ENCODE peak calls at places on chromosomes 5 and 9, in seven cellular contexts. E is GM12865, P is spleen, S is tibial nerve, L is esophagus squamous epithelium, T is PC-3, D is PC-9. A is an unnamed sample.

GRCh38 chr9:117340422-117340821 is 74.4 kb downstream of the ASTN2 start:
- DNase-seq in E (no peak), P (no peak), S (no peak), L (no peak), T (no peak), D (no peak), A (no peak)

GRCh38 chr5:150081541-150082283 is 4.6 kb downstream of the CSF1R start:
- DNase-seq in E (peak; percentile 54), P (peak; percentile 88), S (peak; percentile 25), L (no peak), T (no peak), D (no peak), A (no peak)

GRCh38 chr5:140383300-140383699 is 18.3 kb upstream of the ANKHD1 start:
- DNase-seq in E (no peak), P (no peak), S (no peak), L (no peak), T (no peak), D (no peak), A (peak; percentile 32)

GRCh38 chr5:37844004-37844403 is 4.2 kb upstream of the GDNF start:
- DNase-seq in E (no peak), P (no peak), S (no peak), L (no peak), T (no peak), D (no peak), A (no peak)

GRCh38 chr9:7348692-7349091 is 450.9 kb downstream of the DMAC1 start:
- DNase-seq in E (no peak), P (no peak), S (no peak), L (no peak), T (no peak), D (no peak), A (no peak)

GRCh38 chr9:81146684-81147337 is 542.5 kb downstream of the TLE1 start:
- DNase-seq in E (no peak), P (no peak), S (no peak), L (no peak), T (peak; percentile 85), D (peak; percentile 59), A (peak; percentile 72)

GRCh38 chr5:77360381-77360780 is 131.7 kb downstream of the WDR41 start:
- DNase-seq in E (no peak), P (no peak), S (no peak), L (no peak), T (no peak), D (no peak), A (no peak)

GRCh38 chr9:12784461-12785250 is 9.8 kb downstream of the LURAP1L start:
- DNase-seq in E (peak; percentile 63), P (no peak), S (no peak), L (no peak), T (peak; percentile 96), D (peak; percentile 96), A (peak; percentile 97)

GRCh38 chr5:108375768-108376167 is 6.1 kb downstream of the FBXL17 start:
- DNase-seq in E (no peak), P (no peak), S (no peak), L (no peak), T (no peak), D (no peak), A (no peak)

GRCh38 chr5:177546262-177546741 is 8.1 kb downstream of the FAM193B start:
- DNase-seq in E (no peak), P (no peak), S (no peak), L (no peak), T (peak; percentile 99), D (peak; percentile 95), A (peak; percentile 99)

GRCh38 chr9:31542384-31543055 is 841.9 kb upstream of the ACO1 start:
- DNase-seq in E (peak; percentile 94), P (no peak), S (no peak), L (no peak), T (no peak), D (peak; percentile 66), A (peak; percentile 84)

GRCh38 chr9:122263699-122264349 is 816 bp downstream of the RBM18 start:
- DNase-seq in E (peak; percentile 22), P (no peak), S (no peak), L (no peak), T (peak; percentile 5), D (no peak), A (peak; percentile 42)

GRCh38 chr5:143161893-143162520 is 241.5 kb downstream of the NR3C1 start:
- DNase-seq in E (no peak), P (no peak), S (no peak), L (no peak), T (no peak), D (no peak), A (peak; percentile 81)

GRCh38 chr5:109173395-109173794 is 236.4 kb downstream of the PJA2 start:
- DNase-seq in E (no peak), P (no peak), S (no peak), L (no peak), T (peak; percentile 4), D (no peak), A (no peak)

GRCh38 chr9:3848445-3849114 is 322.8 kb upstream of the RFX3 start:
- DNase-seq in E (no peak), P (no peak), S (no peak), L (no peak), T (peak; percentile 43), D (no peak), A (peak; percentile 24)

GRCh38 chr9:131421691-131422090 is 27.8 kb downstream of the PRRC2B start:
- DNase-seq in E (no peak), P (peak; percentile 35), S (no peak), L (no peak), T (no peak), D (no peak), A (no peak)

DNA sequence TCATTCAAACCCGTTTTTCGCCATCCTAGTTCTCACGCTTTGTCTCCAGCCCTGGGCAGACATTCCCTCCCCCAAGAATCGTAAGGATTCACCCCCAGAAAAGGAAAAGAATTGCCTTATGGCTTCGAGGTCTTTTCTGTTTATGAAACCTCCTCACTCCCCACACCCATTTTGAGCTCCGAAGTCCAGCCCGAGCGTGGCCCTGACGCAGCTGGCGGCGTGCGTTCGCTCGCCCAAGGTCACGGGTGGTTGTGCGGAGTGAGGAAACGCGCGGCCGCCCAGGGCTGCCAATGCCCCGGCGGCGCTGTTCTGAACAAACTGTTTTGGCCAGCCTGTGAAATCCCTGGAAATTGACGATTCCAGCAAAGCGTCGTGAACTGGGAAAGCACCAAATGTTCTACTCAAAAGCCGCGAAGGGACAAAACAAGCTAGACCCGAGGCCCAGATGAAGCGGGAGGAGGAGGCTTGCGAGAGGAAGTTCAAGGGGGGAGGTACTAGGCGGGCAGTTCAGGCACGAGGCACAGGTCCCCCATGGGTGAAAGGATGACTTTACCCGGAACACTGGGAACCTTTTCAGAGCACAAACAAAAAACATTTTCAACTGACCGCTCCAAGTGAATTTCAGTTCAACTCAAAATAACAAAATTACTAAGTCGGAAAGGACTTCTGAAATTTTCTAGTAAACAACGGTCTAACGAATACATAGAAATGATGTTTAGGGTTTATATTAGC is 683 bp upstream of the ZFAND5 start:
- DNase-seq in E (peak; percentile 89), P (peak; percentile 95), S (peak; percentile 86), L (peak; percentile 65), T (peak; percentile 52), D (peak; percentile 64), A (peak; percentile 95)
- TF ChIP-seq CTCF in E (peak; percentile 12), P (no peak), S (peak; percentile 52), L (peak; percentile 8), T (peak; percentile 12), D (no peak), A (peak; percentile 7)

GRCh38 chr5:50463047-50463446 is 22.0 kb upstream of the EMB start:
- DNase-seq in E (no peak), P (no peak), S (no peak), L (no peak), T (no peak), D (no peak), A (no peak)

GRCh38 chr5:50463726-50464125 is 22.6 kb upstream of the EMB start:
- DNase-seq in E (no peak), P (no peak), S (no peak), L (no peak), T (no peak), D (no peak), A (no peak)
- H3K4me3 ChIP-seq in E (no peak overlapping the region), P (no peak overlapping the region), S (no peak overlapping the region), L (no peak overlapping the region), T (no peak overlapping the region), D (no peak overlapping the region), A (no peak overlapping the region)

DNA sequence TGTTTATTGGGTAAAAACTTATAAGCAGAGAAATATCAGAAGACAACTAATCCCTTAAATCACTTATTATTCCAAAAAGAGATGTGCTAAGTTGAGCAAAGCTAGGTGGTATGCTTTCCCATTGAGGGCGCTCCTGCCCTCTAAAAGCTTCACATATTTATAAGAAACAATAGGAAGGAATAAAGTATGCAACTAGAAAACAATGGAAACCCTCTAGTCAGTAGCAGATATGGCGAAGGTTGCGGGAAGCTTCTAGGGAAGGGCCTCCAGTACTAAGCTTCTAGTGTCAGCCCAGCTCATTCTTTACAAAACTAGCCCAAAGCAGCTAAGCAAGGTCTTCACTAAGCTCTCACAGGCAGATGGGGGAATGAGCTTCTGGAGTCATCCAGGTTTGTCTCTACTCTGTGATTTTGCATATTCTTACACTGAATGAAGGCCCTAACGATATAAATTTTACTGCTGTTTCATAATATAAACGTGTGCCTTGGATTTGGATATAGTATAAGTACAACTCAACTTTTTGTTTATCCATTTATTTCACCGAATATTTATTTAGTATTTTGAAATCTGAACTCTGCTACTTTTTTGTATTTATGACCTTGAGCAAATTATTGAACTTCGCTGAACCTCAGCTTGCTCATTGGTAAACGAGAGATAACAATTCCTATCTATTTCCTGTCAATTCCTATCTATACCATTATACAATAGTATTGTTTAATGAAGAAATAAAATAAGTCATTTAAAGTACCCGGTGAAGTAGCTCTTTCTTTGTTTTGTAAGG is 571.4 kb downstream of the ELAVL2 start:
- DNase-seq in E (no peak), P (no peak), S (no peak), L (no peak), T (no peak), D (no peak), A (no peak)
- TF ChIP-seq CTCF in E (no peak), P (no peak), S (no peak), L (no peak), T (peak; percentile 33), D (no peak), A (no peak)

DNA sequence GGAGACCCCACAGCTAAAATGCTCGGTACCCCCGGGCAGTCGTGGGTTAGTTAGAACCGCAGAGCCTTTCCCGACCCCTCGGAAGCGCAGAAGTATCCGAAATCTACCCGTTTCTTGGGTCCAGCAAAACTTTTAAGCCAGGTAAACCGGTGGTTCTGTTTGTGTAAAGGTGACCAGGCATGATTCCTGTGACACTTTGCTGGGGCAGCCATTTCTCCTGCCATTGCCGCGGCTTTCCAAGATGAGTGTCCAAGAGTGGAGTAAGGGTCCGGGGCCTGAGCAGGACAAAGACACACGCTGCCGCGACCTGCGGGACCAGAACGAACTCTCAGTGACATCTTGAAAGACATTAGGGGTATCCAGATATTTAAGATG is 655 bp downstream of the MARVELD2 start:
- DNase-seq in E (no peak), P (no peak), S (no peak), L (no peak), T (peak; percentile 27), D (no peak), A (no peak)
- H3K4me3 ChIP-seq in E (peak overlapping the region; percentile 59), P (peak overlapping the region; percentile 70), S (peak overlapping the region; percentile 70), L (peak overlapping the region; percentile 79), T (peak overlapping the region; percentile 85), D (peak overlapping the region; percentile 82), A (peak overlapping the region; percentile 44)

DNA sequence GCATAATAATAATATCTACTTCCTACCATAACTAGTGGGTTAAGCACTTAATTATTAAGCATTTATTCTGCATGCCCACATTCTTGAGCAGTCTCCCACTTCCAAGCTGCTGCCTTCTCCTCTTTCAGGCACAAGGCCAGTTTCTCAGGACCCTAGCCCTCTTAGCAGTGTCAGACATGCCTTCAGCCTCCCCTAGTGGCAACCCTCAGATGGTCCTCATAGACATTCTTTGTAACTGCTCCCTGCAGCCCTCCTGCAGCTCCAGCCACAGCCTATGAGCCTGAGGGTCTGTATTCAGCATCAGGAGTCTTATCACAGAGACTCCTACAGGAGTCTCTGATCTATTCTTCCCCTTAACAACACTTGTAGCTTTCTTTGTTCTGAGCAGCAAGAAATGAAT is 3.8 kb downstream of the IL9 start:
- DNase-seq in E (no peak), P (no peak), S (no peak), L (no peak), T (no peak), D (no peak), A (no peak)
- TF ChIP-seq CTCF in E (peak; percentile 3), P (no peak), S (no peak), L (no peak), T (peak; percentile 17), D (no peak), A (peak; percentile 17)

A was measured in cardiac fibroblast.